ENCODE peak calls at places on chromosomes 16 and 17, in four cellular contexts. X is right lobe of liver; L is CD8-positive, alpha-beta memory T cell; Q is nephron progenitor cell. S is an unnamed sample.

GRCh38 chr16:11405331-11406176 is 60.3 kb downstream of the RMI2 start:
- DNase-seq in X (no peak), L (no peak), Q (peak), S (no peak)

GRCh38 chr17:57868007-57868774 is 18.3 kb upstream of the MRPS23 start:
- DNase-seq in X (no peak), L (no peak), Q (peak), S (no peak)

GRCh38 chr16:69201291-69201690 is 14.3 kb downstream of the SNTB2 start:
- DNase-seq in X (no peak), L (no peak), Q (no peak), S (no peak)

GRCh38 chr16:58085171-58085570 is 44.0 kb downstream of the CFAP20 start:
- DNase-seq in X (no peak), L (no peak), Q (no peak), S (no peak)

GRCh38 chr16:72112906-72113615 is 19.4 kb downstream of the DHX38 start:
- DNase-seq in X (no peak), L (no peak), Q (no peak), S (no peak)

GRCh38 chr16:85391769-85392583 is 221.1 kb upstream of the GSE1 start:
- DNase-seq in X (no peak), L (no peak), Q (peak), S (no peak)

GRCh38 chr17:40092581-40092980 is 7.8 kb downstream of the NR1D1 start:
- DNase-seq in X (no peak), L (no peak), Q (no peak), S (no peak)

GRCh38 chr16:83925095-83925905 is 26.4 kb downstream of the MLYCD start:
- DNase-seq in X (no peak), L (no peak), Q (no peak), S (no peak)

GRCh38 chr16:80174416-80174815 is 366.4 kb upstream of the DYNLRB2 start:
- DNase-seq in X (no peak), L (no peak), Q (no peak), S (no peak)

GRCh38 chr17:21039839-21040575 is 2.8 kb downstream of the USP22 start:
- DNase-seq in X (no peak), L (peak), Q (no peak), S (peak)

GRCh38 chr16:35506898-35507194 is 2047.4 kb downstream of the TP53TG3F start:
- DNase-seq in X (no peak), L (no peak), Q (no peak), S (no peak)

GRCh38 chr17:7884581-7885356 is 3.8 kb upstream of the CHD3 start:
- DNase-seq in X (no peak), L (peak), Q (peak), S (peak)

GRCh38 chr16:21685034-21685455 is 21.3 kb downstream of the OTOA start:
- DNase-seq in X (no peak), L (no peak), Q (peak), S (no peak)

GRCh38 chr16:87734644-87735043 is 31.1 kb downstream of the KLHDC4 start:
- DNase-seq in X (no peak), L (no peak), Q (peak), S (no peak)

GRCh38 chr16:86761117-86761971 is 183.0 kb downstream of the FOXL1 start:
- DNase-seq in X (peak), L (no peak), Q (peak), S (peak)

GRCh38 chr17:14427914-14428639 is 127.2 kb downstream of the HS3ST3B1 start:
- DNase-seq in X (no peak), L (peak), Q (no peak), S (no peak)

GRCh38 chr16:46607529-46607928 is 13.7 kb downstream of the SHCBP1 start:
- DNase-seq in X (no peak), L (peak), Q (no peak), S (no peak)

GRCh38 chr17:69246726-69247375 is 18.2 kb upstream of the ABCA10 start:
- DNase-seq in X (no peak), L (peak), Q (no peak), S (no peak)

GRCh38 chr17:19271751-19272357 is 34.7 kb downstream of the EPN2 start:
- DNase-seq in X (no peak), L (no peak), Q (no peak), S (no peak)